ENCODE peak calls at places on chromosomes 4 and X, in five cellular contexts. One of them, this sample, is unnamed. For H3K4me1 and H3K36me3, the result is how much of the 10 kb centered on the place peaks cover.

GRCh38 chrX:40845331-40845911 is 110.1 kb upstream of the MED14 start:
- DNase-seq in tibial nerve: no peak
- DNase-seq in mucosa of descending colon: peak
- DNase-seq in ovary: peak
- DNase-seq in transverse colon: no peak
- DNase-seq in this sample: no peak

GRCh38 chr4:138051157-138051556 is 191.0 kb downstream of the SLC7A11 start:
- DNase-seq in tibial nerve: no peak
- DNase-seq in mucosa of descending colon: no peak
- DNase-seq in ovary: no peak
- DNase-seq in transverse colon: no peak
- DNase-seq in this sample: no peak

GRCh38 chr4:2936773-2937145 is 26.4 kb downstream of the NOP14 start:
- DNase-seq in tibial nerve: no peak
- DNase-seq in mucosa of descending colon: no peak
- DNase-seq in ovary: peak
- DNase-seq in transverse colon: no peak
- DNase-seq in this sample: no peak

GRCh38 chrX:108736509-108737479 is at the start of gene IRS4:
- DNase-seq in tibial nerve: no peak
- DNase-seq in mucosa of descending colon: no peak
- DNase-seq in ovary: peak
- DNase-seq in transverse colon: no peak
- DNase-seq in this sample: no peak

GRCh38 chr4:154415313-154415712 is 76.3 kb downstream of the DCHS2 start:
- DNase-seq in tibial nerve: no peak
- DNase-seq in mucosa of descending colon: no peak
- DNase-seq in ovary: no peak
- DNase-seq in transverse colon: no peak
- DNase-seq in this sample: no peak

GRCh38 chrX:154735695-154736393 is 15.0 kb downstream of the GAB3 start:
- DNase-seq in tibial nerve: no peak
- DNase-seq in mucosa of descending colon: no peak
- DNase-seq in ovary: no peak
- DNase-seq in transverse colon: peak
- DNase-seq in this sample: no peak

GRCh38 chr4:174053895-174054294 is 229.6 kb downstream of the FBXO8 start:
- DNase-seq in tibial nerve: no peak
- DNase-seq in mucosa of descending colon: no peak
- DNase-seq in ovary: no peak
- DNase-seq in transverse colon: no peak
- DNase-seq in this sample: no peak

GRCh38 chr4:174107749-174108354 is 175.6 kb downstream of the FBXO8 start:
- DNase-seq in tibial nerve: no peak
- DNase-seq in mucosa of descending colon: no peak
- DNase-seq in ovary: no peak
- DNase-seq in transverse colon: no peak
- DNase-seq in this sample: peak

GRCh38 chr4:83329521-83330105 is 5.0 kb downstream of the HPSE start:
- DNase-seq in tibial nerve: no peak
- DNase-seq in mucosa of descending colon: no peak
- DNase-seq in ovary: no peak
- DNase-seq in transverse colon: no peak
- DNase-seq in this sample: peak

GRCh38 chr4:8333726-8334460 is 64.3 kb downstream of the HTRA3 start:
- DNase-seq in tibial nerve: no peak
- DNase-seq in mucosa of descending colon: no peak
- DNase-seq in ovary: no peak
- DNase-seq in transverse colon: no peak
- DNase-seq in this sample: no peak

GRCh38 chr4:2768921-2769336 is 12.8 kb upstream of the TNIP2 start:
- DNase-seq in tibial nerve: peak
- DNase-seq in mucosa of descending colon: no peak
- DNase-seq in ovary: no peak
- DNase-seq in transverse colon: no peak
- DNase-seq in this sample: no peak

GRCh38 chr4:5863461-5864113 is 29.3 kb downstream of the CRMP1 start:
- DNase-seq in tibial nerve: no peak
- DNase-seq in mucosa of descending colon: no peak
- DNase-seq in ovary: no peak
- DNase-seq in transverse colon: no peak
- DNase-seq in this sample: peak

GRCh38 chr4:44434247-44434646 is 14.4 kb downstream of the KCTD8 start:
- DNase-seq in tibial nerve: no peak
- DNase-seq in mucosa of descending colon: no peak
- DNase-seq in ovary: no peak
- DNase-seq in transverse colon: no peak
- DNase-seq in this sample: no peak

GRCh38 chrX:12767856-12768255 is 23.4 kb upstream of the PRPS2 start:
- DNase-seq in tibial nerve: no peak
- DNase-seq in mucosa of descending colon: no peak
- DNase-seq in ovary: no peak
- DNase-seq in transverse colon: no peak
- DNase-seq in this sample: no peak

GRCh38 chr4:29536745-29537144 is 1183.4 kb upstream of the PCDH7 start:
- DNase-seq in tibial nerve: no peak
- DNase-seq in mucosa of descending colon: no peak
- DNase-seq in ovary: no peak
- DNase-seq in transverse colon: no peak
- DNase-seq in this sample: no peak

GRCh38 chr4:35105486-35105885 is 1138.8 kb downstream of the ARAP2 start:
- DNase-seq in tibial nerve: no peak
- DNase-seq in mucosa of descending colon: no peak
- DNase-seq in ovary: no peak
- DNase-seq in transverse colon: no peak
- DNase-seq in this sample: no peak

GRCh38 chr4:140811429-140811828 is 55.2 kb upstream of the TBC1D9 start:
- DNase-seq in tibial nerve: no peak
- DNase-seq in mucosa of descending colon: no peak
- DNase-seq in ovary: no peak
- DNase-seq in transverse colon: no peak
- DNase-seq in this sample: no peak

GRCh38 chrX:69285401-69285871 is 120.2 kb upstream of the PJA1 start:
- DNase-seq in tibial nerve: peak
- DNase-seq in mucosa of descending colon: peak
- DNase-seq in ovary: peak
- DNase-seq in transverse colon: peak
- DNase-seq in this sample: no peak

GRCh38 chr4:82739292-82740190 is 59.1 kb downstream of the SCD5 start:
- DNase-seq in tibial nerve: peak
- DNase-seq in mucosa of descending colon: peak
- DNase-seq in ovary: peak
- DNase-seq in transverse colon: peak
- DNase-seq in this sample: peak

GRCh38 chr4:148779771-148780170 is 337.6 kb upstream of the NR3C2 start:
- DNase-seq in tibial nerve: no peak
- DNase-seq in mucosa of descending colon: peak
- DNase-seq in ovary: no peak
- DNase-seq in transverse colon: peak
- DNase-seq in this sample: no peak

GRCh38 chr4:124803026-124803425 is 90.5 kb upstream of the ANKRD50 start:
- DNase-seq in tibial nerve: no peak
- DNase-seq in mucosa of descending colon: no peak
- DNase-seq in ovary: no peak
- DNase-seq in transverse colon: no peak
- DNase-seq in this sample: no peak

GRCh38 chrX:150508018-150508417 is 60.4 kb upstream of the MTM1 start:
- DNase-seq in tibial nerve: no peak
- DNase-seq in mucosa of descending colon: no peak
- DNase-seq in ovary: no peak
- DNase-seq in transverse colon: no peak
- DNase-seq in this sample: no peak

GRCh38 chrX:47214435-47215077 is 3.9 kb upstream of the CDK16 start:
- DNase-seq in tibial nerve: no peak
- DNase-seq in mucosa of descending colon: no peak
- DNase-seq in ovary: no peak
- DNase-seq in transverse colon: no peak
- DNase-seq in this sample: no peak

GRCh38 chr4:142663828-142664227 is 182.3 kb downstream of the INPP4B start:
- DNase-seq in tibial nerve: no peak
- DNase-seq in mucosa of descending colon: no peak
- DNase-seq in ovary: no peak
- DNase-seq in transverse colon: no peak
- DNase-seq in this sample: no peak

GRCh38 chr4:41095192-41095872 is 119.0 kb downstream of the APBB2 start:
- DNase-seq in tibial nerve: no peak
- DNase-seq in mucosa of descending colon: no peak
- DNase-seq in ovary: no peak
- DNase-seq in transverse colon: no peak
- DNase-seq in this sample: no peak

GRCh38 chr4:61373901-61374611 is 173.9 kb downstream of the ADGRL3 start:
- DNase-seq in tibial nerve: no peak
- DNase-seq in mucosa of descending colon: no peak
- DNase-seq in ovary: no peak
- DNase-seq in transverse colon: no peak
- DNase-seq in this sample: no peak

GRCh38 chr4:47383829-47384427 is 79.6 kb downstream of the COMMD8 start:
- DNase-seq in tibial nerve: no peak
- DNase-seq in mucosa of descending colon: no peak
- DNase-seq in ovary: no peak
- DNase-seq in transverse colon: no peak
- DNase-seq in this sample: peak

GRCh38 chr4:38078590-38079381 is 118.6 kb downstream of the PTTG2 start:
- DNase-seq in tibial nerve: no peak
- DNase-seq in mucosa of descending colon: peak
- DNase-seq in ovary: no peak
- DNase-seq in transverse colon: peak
- DNase-seq in this sample: no peak
- H3K4me1 ChIP-seq in tibial nerve: under half
- H3K4me1 ChIP-seq in mucosa of descending colon: under half
- H3K4me1 ChIP-seq in ovary: under half
- H3K4me1 ChIP-seq in transverse colon: under half
- H3K4me1 ChIP-seq in this sample: under half

DNA sequence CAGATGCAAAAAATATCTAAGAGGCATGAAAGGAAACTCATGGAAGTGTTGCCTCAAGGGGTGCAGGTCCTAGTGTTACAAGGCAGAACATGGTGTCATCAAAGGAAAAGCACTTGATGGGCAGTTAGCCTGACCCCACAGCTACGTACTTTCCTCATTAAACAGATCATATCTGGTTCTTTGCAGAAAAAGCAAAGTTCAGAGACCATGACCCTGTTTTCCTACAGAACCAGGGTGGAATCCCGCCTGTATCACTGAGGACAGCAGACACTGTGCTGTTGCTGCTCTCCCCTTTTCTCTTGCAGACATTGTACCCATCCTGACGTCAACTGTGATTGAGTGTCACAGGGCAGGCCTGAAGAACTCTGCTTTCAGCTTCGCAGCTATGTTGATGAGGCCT is 91.7 kb downstream of the RFC1 start:
- DNase-seq in tibial nerve: no peak
- DNase-seq in mucosa of descending colon: no peak
- DNase-seq in ovary: no peak
- DNase-seq in transverse colon: no peak
- DNase-seq in this sample: no peak
- H3K36me3 ChIP-seq in tibial nerve: half or more
- H3K36me3 ChIP-seq in mucosa of descending colon: under half
- H3K36me3 ChIP-seq in ovary: under half
- H3K36me3 ChIP-seq in transverse colon: under half
- H3K36me3 ChIP-seq in this sample: under half

DNA sequence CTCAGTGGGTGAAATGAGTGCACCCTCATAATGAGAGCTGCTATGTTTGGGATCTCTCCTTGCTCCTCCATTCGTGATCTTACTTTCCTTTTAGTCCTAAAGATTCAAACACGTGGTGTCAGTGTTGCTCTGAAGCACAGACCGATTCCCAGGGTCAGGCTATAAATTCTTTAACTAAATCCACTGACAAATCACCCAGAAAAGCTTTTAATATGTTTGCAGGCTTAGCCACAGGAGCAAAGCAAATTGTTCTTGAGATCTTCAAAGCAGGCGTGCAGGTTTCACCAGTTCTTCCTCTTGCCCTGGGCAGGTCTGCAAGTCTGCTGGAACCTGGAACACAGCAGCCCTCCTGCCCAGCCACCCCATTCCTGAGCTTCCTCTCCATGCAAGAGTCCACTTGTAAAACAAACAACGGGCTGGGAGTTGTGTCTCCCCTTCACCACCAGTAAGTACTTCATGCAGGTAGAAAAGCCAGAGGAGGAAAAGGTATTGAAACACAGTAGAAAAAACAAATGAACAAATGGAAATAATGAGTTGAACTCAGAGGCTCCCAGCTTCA is 70.1 kb upstream of the ENPP6 start:
- DNase-seq in tibial nerve: no peak
- DNase-seq in mucosa of descending colon: peak
- DNase-seq in ovary: no peak
- DNase-seq in transverse colon: peak
- DNase-seq in this sample: peak
- TF ChIP-seq CTCF in tibial nerve: peak
- TF ChIP-seq CTCF in mucosa of descending colon: no peak
- TF ChIP-seq CTCF in ovary: no peak
- TF ChIP-seq CTCF in transverse colon: no peak
- TF ChIP-seq CTCF in this sample: peak

DNA sequence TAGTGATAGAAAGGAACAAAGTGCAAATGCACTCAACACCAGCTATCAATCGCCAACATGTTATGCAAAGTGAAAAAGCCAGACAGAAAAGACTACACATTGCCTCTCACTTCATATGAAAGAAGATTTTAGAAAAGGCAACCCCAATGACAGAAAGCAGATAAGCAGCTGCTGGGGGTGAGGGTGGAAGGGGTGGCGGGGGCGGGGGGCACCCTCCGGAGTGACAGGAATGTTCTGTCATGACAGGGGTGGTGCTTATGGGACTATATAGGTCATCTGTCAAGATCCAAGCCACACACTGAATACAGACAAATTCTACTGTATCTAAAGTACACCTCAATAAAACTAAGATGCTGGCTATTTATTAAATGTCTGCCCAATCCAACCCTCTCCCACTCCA is 10.7 kb downstream of the WDR1 start:
- DNase-seq in tibial nerve: no peak
- DNase-seq in mucosa of descending colon: no peak
- DNase-seq in ovary: no peak
- DNase-seq in transverse colon: no peak
- DNase-seq in this sample: no peak
- H3K4me1 ChIP-seq in tibial nerve: half or more
- H3K4me1 ChIP-seq in mucosa of descending colon: half or more
- H3K4me1 ChIP-seq in ovary: under half
- H3K4me1 ChIP-seq in transverse colon: half or more
- H3K4me1 ChIP-seq in this sample: under half

GRCh38 chr4:53208749-53209148 is 157.1 kb downstream of the SCFD2 start:
- DNase-seq in tibial nerve: no peak
- DNase-seq in mucosa of descending colon: no peak
- DNase-seq in ovary: no peak
- DNase-seq in transverse colon: no peak
- DNase-seq in this sample: no peak

DNA sequence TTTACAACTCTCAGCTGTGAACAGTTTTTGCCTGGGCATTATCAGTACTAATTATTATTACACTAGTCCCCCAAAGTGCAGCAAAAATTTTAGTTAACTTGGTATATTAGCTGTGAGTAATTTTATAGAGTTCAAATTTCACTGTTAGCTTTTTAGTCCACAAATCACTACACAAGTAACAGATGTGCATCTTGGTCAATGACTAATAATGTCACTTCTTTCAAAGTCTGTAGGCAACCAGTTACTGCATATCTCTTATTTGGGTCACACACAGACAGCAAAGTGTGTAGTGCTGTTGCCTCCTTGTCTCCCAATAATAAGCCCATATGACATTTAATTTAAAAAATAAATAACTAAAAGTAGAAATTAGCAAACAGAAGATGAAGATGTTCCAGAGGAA is 159.9 kb downstream of the SCFD2 start:
- DNase-seq in tibial nerve: no peak
- DNase-seq in mucosa of descending colon: no peak
- DNase-seq in ovary: no peak
- DNase-seq in transverse colon: no peak
- DNase-seq in this sample: no peak
- H3K36me3 ChIP-seq in tibial nerve: under half
- H3K36me3 ChIP-seq in mucosa of descending colon: under half
- H3K36me3 ChIP-seq in ovary: under half
- H3K36me3 ChIP-seq in transverse colon: under half
- H3K36me3 ChIP-seq in this sample: under half

This sample was measured in A673.